ENCODE peak calls at places on chromosomes 11 and 22, in seven cellular contexts. M is Peyer's patch; E is stimulated activated CD4-positive, alpha-beta T cell treated with anti-CD3 and anti-CD28 coated beads, Interleukin-4, amount 100 ng/mL, for 48 hours; Z is AG20443; S is H9; Q is osteocyte; L is activated CD4-positive, CD25-positive, alpha-beta regulatory T cell. B is an unnamed sample.

GRCh38 chr11:125925247-125925740 is 20.6 kb upstream of the VSIG10L2 start:
- DNase-seq in E (no peak), L (no peak), Q (peak), M (no peak), S (no peak), Z (no peak), B (no peak)

GRCh38 chr11:67666303-67666645 is 8.1 kb downstream of the ALDH3B2 start:
- DNase-seq in Q (no peak), E (no peak), Z (no peak), S (no peak), M (no peak), L (no peak), B (no peak)

GRCh38 chr11:88174627-88175003 is 628 bp downstream of the RAB38 start:
- DNase-seq in L (no peak), M (peak), Q (no peak), Z (peak), E (peak), S (peak), B (peak)

GRCh38 chr11:70398834-70399680 is 728 bp downstream of the CTTN start:
- DNase-seq in E (no peak), M (no peak), S (no peak), Q (no peak), L (no peak), Z (no peak), B (peak)

GRCh38 chr11:13717331-13717730 is 48.9 kb downstream of the FAR1 start:
- DNase-seq in S (no peak), E (no peak), M (no peak), Z (peak), L (no peak), Q (no peak), B (no peak)

GRCh38 chr11:80362578-80362977 is 921.7 kb upstream of the TENM4 start:
- DNase-seq in E (no peak), Z (no peak), M (no peak), L (no peak), Q (no peak), S (no peak), B (no peak)

GRCh38 chr22:45885941-45886395 is 91.0 kb downstream of the WNT7B start:
- DNase-seq in S (peak), L (no peak), Z (no peak), E (no peak), M (no peak), Q (no peak), B (no peak)

GRCh38 chr22:39712938-39713525 is 142.5 kb downstream of the CACNA1I start:
- DNase-seq in M (no peak), E (no peak), S (no peak), L (no peak), Z (no peak), Q (no peak), B (no peak)

GRCh38 chr11:123238297-123238696 is 43.2 kb upstream of the CLMP start:
- DNase-seq in Q (no peak), M (no peak), Z (peak), S (no peak), E (no peak), L (no peak), B (no peak)

GRCh38 chr11:16194566-16194965 is 161.8 kb downstream of the SOX6 start:
- DNase-seq in S (no peak), M (no peak), Z (no peak), E (no peak), Q (no peak), L (no peak), B (no peak)

GRCh38 chr11:76419896-76420295 is 24.9 kb upstream of the EMSY start:
- DNase-seq in S (peak), M (no peak), E (no peak), Q (no peak), Z (no peak), L (no peak), B (no peak)

GRCh38 chr11:120344302-120345004 is 8.2 kb downstream of the ARHGEF12 start:
- DNase-seq in E (no peak), S (no peak), M (no peak), L (no peak), Z (no peak), Q (no peak), B (no peak)

GRCh38 chr11:123197711-123198110 is 2.7 kb upstream of the CLMP start:
- DNase-seq in S (no peak), E (no peak), Z (peak), M (no peak), Q (no peak), L (no peak), B (no peak)

GRCh38 chr11:69711824-69712801 is 8.3 kb upstream of the FGF19 start:
- DNase-seq in Q (no peak), Z (no peak), M (no peak), S (no peak), E (no peak), L (peak), B (no peak)

GRCh38 chr11:72413914-72414628 is 20.3 kb downstream of the CLPB start:
- DNase-seq in L (peak), Q (no peak), Z (peak), E (peak), M (peak), S (peak), B (peak)

GRCh38 chr11:7252683-7253213 is 1.0 kb downstream of the SYT9 start:
- DNase-seq in S (no peak), L (no peak), Z (no peak), M (peak), Q (no peak), E (no peak), B (peak)

GRCh38 chr11:120929664-120930154 is 94.2 kb upstream of the TBCEL start:
- DNase-seq in S (peak), L (no peak), E (peak), Z (peak), M (no peak), Q (no peak), B (peak)

GRCh38 chr11:46392421-46393230 is 1.1 kb upstream of the CHRM4 start:
- DNase-seq in M (peak), Q (peak), E (peak), Z (peak), L (peak), S (peak), B (peak)

GRCh38 chr11:2794947-2795346 is 90.6 kb downstream of the CDKN1C start:
- DNase-seq in Q (peak), S (no peak), E (no peak), Z (no peak), L (no peak), M (peak), B (peak)

GRCh38 chr11:110474578-110474977 is 44.8 kb downstream of the FDX1 start:
- DNase-seq in E (no peak), Q (no peak), M (no peak), S (no peak), L (no peak), Z (no peak), B (no peak)

GRCh38 chr11:45393334-45393733 is 107.2 kb upstream of the SYT13 start:
- DNase-seq in S (no peak), Q (no peak), L (no peak), M (no peak), E (no peak), Z (no peak), B (no peak)

GRCh38 chr11:2954263-2954662 is 25.0 kb upstream of the PHLDA2 start:
- DNase-seq in L (no peak), E (no peak), Z (no peak), S (no peak), Q (no peak), M (no peak), B (no peak)

GRCh38 chr11:111764621-111765020 is 1.6 kb downstream of the PPP2R1B start:
- DNase-seq in M (no peak), L (no peak), S (no peak), Z (peak), E (no peak), Q (no peak), B (no peak)

GRCh38 chr11:71186861-71187260 is 65.5 kb downstream of the SHANK2 start:
- DNase-seq in L (no peak), S (no peak), M (no peak), Q (no peak), Z (no peak), E (no peak), B (no peak)

B was measured in mesothelial cell of epicardium.